ENCODE peak calls at places on chromosomes 7 and 10, in eight cellular contexts. One of them, this sample, is unnamed.

GRCh38 chr7:150980663-150981062 is 2.5 kb upstream of the KCNH2 start:
- DNase-seq in PC-9: no peak
- DNase-seq in upper lobe of left lung: no peak
- DNase-seq in HEK293T: no peak
- DNase-seq in dermis microvascular lymphatic vessel endothelial cell: no peak
- DNase-seq in activated effector memory CD4-positive, alpha-beta T cell treated with anti-CD3 and anti-CD28 coated beads, Interleukin-2, amount 50 U/mL, for 16 hours: no peak
- DNase-seq in activated naive CD4-positive, alpha-beta T cell treated with Interleukin-2 at 50 U/mL for 16 hours: no peak
- DNase-seq in RCC 7860: no peak
- DNase-seq in this sample: no peak

GRCh38 chr10:7438196-7438986 is 27.6 kb upstream of the SFMBT2 start:
- DNase-seq in PC-9: no peak
- DNase-seq in upper lobe of left lung: no peak
- DNase-seq in HEK293T: peak; percentile 40
- DNase-seq in dermis microvascular lymphatic vessel endothelial cell: no peak
- DNase-seq in activated effector memory CD4-positive, alpha-beta T cell treated with anti-CD3 and anti-CD28 coated beads, Interleukin-2, amount 50 U/mL, for 16 hours: no peak
- DNase-seq in activated naive CD4-positive, alpha-beta T cell treated with Interleukin-2 at 50 U/mL for 16 hours: no peak
- DNase-seq in RCC 7860: no peak
- DNase-seq in this sample: no peak

GRCh38 chr10:117551322-117552155 is 9.0 kb downstream of the EMX2 start:
- DNase-seq in PC-9: no peak
- DNase-seq in upper lobe of left lung: no peak
- DNase-seq in HEK293T: no peak
- DNase-seq in dermis microvascular lymphatic vessel endothelial cell: no peak
- DNase-seq in activated effector memory CD4-positive, alpha-beta T cell treated with anti-CD3 and anti-CD28 coated beads, Interleukin-2, amount 50 U/mL, for 16 hours: no peak
- DNase-seq in activated naive CD4-positive, alpha-beta T cell treated with Interleukin-2 at 50 U/mL for 16 hours: no peak
- DNase-seq in RCC 7860: no peak
- DNase-seq in this sample: no peak

GRCh38 chr7:80942261-80943041 is 23.6 kb upstream of the SEMA3C start:
- DNase-seq in PC-9: peak; percentile 81
- DNase-seq in upper lobe of left lung: peak; percentile 64
- DNase-seq in HEK293T: peak; percentile 45
- DNase-seq in dermis microvascular lymphatic vessel endothelial cell: peak; percentile 66
- DNase-seq in activated effector memory CD4-positive, alpha-beta T cell treated with anti-CD3 and anti-CD28 coated beads, Interleukin-2, amount 50 U/mL, for 16 hours: no peak
- DNase-seq in activated naive CD4-positive, alpha-beta T cell treated with Interleukin-2 at 50 U/mL for 16 hours: no peak
- DNase-seq in RCC 7860: peak; percentile 100
- DNase-seq in this sample: no peak

GRCh38 chr7:135321556-135321955 is 87.9 kb downstream of the STRA8 start:
- DNase-seq in PC-9: no peak
- DNase-seq in upper lobe of left lung: no peak
- DNase-seq in HEK293T: no peak
- DNase-seq in dermis microvascular lymphatic vessel endothelial cell: no peak
- DNase-seq in activated effector memory CD4-positive, alpha-beta T cell treated with anti-CD3 and anti-CD28 coated beads, Interleukin-2, amount 50 U/mL, for 16 hours: no peak
- DNase-seq in activated naive CD4-positive, alpha-beta T cell treated with Interleukin-2 at 50 U/mL for 16 hours: no peak
- DNase-seq in RCC 7860: no peak
- DNase-seq in this sample: no peak

GRCh38 chr7:81111781-81112540 is 193.1 kb upstream of the SEMA3C start:
- DNase-seq in PC-9: no peak
- DNase-seq in upper lobe of left lung: no peak
- DNase-seq in HEK293T: peak; percentile 37
- DNase-seq in dermis microvascular lymphatic vessel endothelial cell: no peak
- DNase-seq in activated effector memory CD4-positive, alpha-beta T cell treated with anti-CD3 and anti-CD28 coated beads, Interleukin-2, amount 50 U/mL, for 16 hours: no peak
- DNase-seq in activated naive CD4-positive, alpha-beta T cell treated with Interleukin-2 at 50 U/mL for 16 hours: no peak
- DNase-seq in RCC 7860: no peak
- DNase-seq in this sample: no peak

GRCh38 chr10:97701438-97702064 is 12.0 kb upstream of the MARVELD1 start:
- DNase-seq in PC-9: peak; percentile 29
- DNase-seq in upper lobe of left lung: peak; percentile 48
- DNase-seq in HEK293T: peak; percentile 89
- DNase-seq in dermis microvascular lymphatic vessel endothelial cell: peak; percentile 57
- DNase-seq in activated effector memory CD4-positive, alpha-beta T cell treated with anti-CD3 and anti-CD28 coated beads, Interleukin-2, amount 50 U/mL, for 16 hours: peak; percentile 68
- DNase-seq in activated naive CD4-positive, alpha-beta T cell treated with Interleukin-2 at 50 U/mL for 16 hours: peak; percentile 29
- DNase-seq in RCC 7860: peak; percentile 55
- DNase-seq in this sample: peak; percentile 65

GRCh38 chr7:149125864-149126661 is at the start of gene ZNF425:
- DNase-seq in PC-9: peak; percentile 97
- DNase-seq in upper lobe of left lung: peak; percentile 93
- DNase-seq in HEK293T: peak; percentile 98
- DNase-seq in dermis microvascular lymphatic vessel endothelial cell: peak; percentile 75
- DNase-seq in activated effector memory CD4-positive, alpha-beta T cell treated with anti-CD3 and anti-CD28 coated beads, Interleukin-2, amount 50 U/mL, for 16 hours: peak; percentile 99
- DNase-seq in activated naive CD4-positive, alpha-beta T cell treated with Interleukin-2 at 50 U/mL for 16 hours: peak; percentile 95
- DNase-seq in RCC 7860: peak; percentile 85
- DNase-seq in this sample: peak; percentile 90

GRCh38 chr7:100162874-100163533 is 4.5 kb upstream of the TRAPPC14 start:
- DNase-seq in PC-9: peak; percentile 78
- DNase-seq in upper lobe of left lung: no peak
- DNase-seq in HEK293T: no peak
- DNase-seq in dermis microvascular lymphatic vessel endothelial cell: no peak
- DNase-seq in activated effector memory CD4-positive, alpha-beta T cell treated with anti-CD3 and anti-CD28 coated beads, Interleukin-2, amount 50 U/mL, for 16 hours: no peak
- DNase-seq in activated naive CD4-positive, alpha-beta T cell treated with Interleukin-2 at 50 U/mL for 16 hours: no peak
- DNase-seq in RCC 7860: no peak
- DNase-seq in this sample: no peak

GRCh38 chr7:147607151-147607800 is 983.3 kb upstream of the C7orf33 start:
- DNase-seq in PC-9: no peak
- DNase-seq in upper lobe of left lung: no peak
- DNase-seq in HEK293T: no peak
- DNase-seq in dermis microvascular lymphatic vessel endothelial cell: no peak
- DNase-seq in activated effector memory CD4-positive, alpha-beta T cell treated with anti-CD3 and anti-CD28 coated beads, Interleukin-2, amount 50 U/mL, for 16 hours: no peak
- DNase-seq in activated naive CD4-positive, alpha-beta T cell treated with Interleukin-2 at 50 U/mL for 16 hours: no peak
- DNase-seq in RCC 7860: no peak
- DNase-seq in this sample: no peak

GRCh38 chr7:135508853-135509588 is 881 bp downstream of the CNOT4 start:
- DNase-seq in PC-9: no peak
- DNase-seq in upper lobe of left lung: peak; percentile 26
- DNase-seq in HEK293T: peak; percentile 49
- DNase-seq in dermis microvascular lymphatic vessel endothelial cell: no peak
- DNase-seq in activated effector memory CD4-positive, alpha-beta T cell treated with anti-CD3 and anti-CD28 coated beads, Interleukin-2, amount 50 U/mL, for 16 hours: peak; percentile 70
- DNase-seq in activated naive CD4-positive, alpha-beta T cell treated with Interleukin-2 at 50 U/mL for 16 hours: peak; percentile 21
- DNase-seq in RCC 7860: peak; percentile 26
- DNase-seq in this sample: peak; percentile 29

GRCh38 chr10:103181244-103181643 is 11.8 kb downstream of the NT5C2 start:
- DNase-seq in PC-9: no peak
- DNase-seq in upper lobe of left lung: no peak
- DNase-seq in HEK293T: no peak
- DNase-seq in dermis microvascular lymphatic vessel endothelial cell: peak; percentile 92
- DNase-seq in activated effector memory CD4-positive, alpha-beta T cell treated with anti-CD3 and anti-CD28 coated beads, Interleukin-2, amount 50 U/mL, for 16 hours: no peak
- DNase-seq in activated naive CD4-positive, alpha-beta T cell treated with Interleukin-2 at 50 U/mL for 16 hours: no peak
- DNase-seq in RCC 7860: no peak
- DNase-seq in this sample: no peak

GRCh38 chr10:99906470-99906869 is 103.3 kb downstream of the DNMBP start:
- DNase-seq in PC-9: peak; percentile 75
- DNase-seq in upper lobe of left lung: no peak
- DNase-seq in HEK293T: no peak
- DNase-seq in dermis microvascular lymphatic vessel endothelial cell: no peak
- DNase-seq in activated effector memory CD4-positive, alpha-beta T cell treated with anti-CD3 and anti-CD28 coated beads, Interleukin-2, amount 50 U/mL, for 16 hours: no peak
- DNase-seq in activated naive CD4-positive, alpha-beta T cell treated with Interleukin-2 at 50 U/mL for 16 hours: no peak
- DNase-seq in RCC 7860: peak; percentile 95
- DNase-seq in this sample: no peak

GRCh38 chr7:11434371-11434770 is 397.6 kb downstream of the THSD7A start:
- DNase-seq in PC-9: no peak
- DNase-seq in upper lobe of left lung: no peak
- DNase-seq in HEK293T: no peak
- DNase-seq in dermis microvascular lymphatic vessel endothelial cell: no peak
- DNase-seq in activated effector memory CD4-positive, alpha-beta T cell treated with anti-CD3 and anti-CD28 coated beads, Interleukin-2, amount 50 U/mL, for 16 hours: no peak
- DNase-seq in activated naive CD4-positive, alpha-beta T cell treated with Interleukin-2 at 50 U/mL for 16 hours: no peak
- DNase-seq in RCC 7860: no peak
- DNase-seq in this sample: no peak

GRCh38 chr7:94396044-94396443 is 1.3 kb downstream of the COL1A2 start:
- DNase-seq in PC-9: no peak
- DNase-seq in upper lobe of left lung: no peak
- DNase-seq in HEK293T: no peak
- DNase-seq in dermis microvascular lymphatic vessel endothelial cell: no peak
- DNase-seq in activated effector memory CD4-positive, alpha-beta T cell treated with anti-CD3 and anti-CD28 coated beads, Interleukin-2, amount 50 U/mL, for 16 hours: no peak
- DNase-seq in activated naive CD4-positive, alpha-beta T cell treated with Interleukin-2 at 50 U/mL for 16 hours: no peak
- DNase-seq in RCC 7860: no peak
- DNase-seq in this sample: no peak

GRCh38 chr7:32507416-32507815 is 12.1 kb downstream of the AVL9 start:
- DNase-seq in PC-9: no peak
- DNase-seq in upper lobe of left lung: no peak
- DNase-seq in HEK293T: no peak
- DNase-seq in dermis microvascular lymphatic vessel endothelial cell: no peak
- DNase-seq in activated effector memory CD4-positive, alpha-beta T cell treated with anti-CD3 and anti-CD28 coated beads, Interleukin-2, amount 50 U/mL, for 16 hours: no peak
- DNase-seq in activated naive CD4-positive, alpha-beta T cell treated with Interleukin-2 at 50 U/mL for 16 hours: no peak
- DNase-seq in RCC 7860: no peak
- DNase-seq in this sample: no peak

GRCh38 chr7:31910191-31910590 is 160.0 kb downstream of the PDE1C start:
- DNase-seq in PC-9: no peak
- DNase-seq in upper lobe of left lung: no peak
- DNase-seq in HEK293T: no peak
- DNase-seq in dermis microvascular lymphatic vessel endothelial cell: no peak
- DNase-seq in activated effector memory CD4-positive, alpha-beta T cell treated with anti-CD3 and anti-CD28 coated beads, Interleukin-2, amount 50 U/mL, for 16 hours: no peak
- DNase-seq in activated naive CD4-positive, alpha-beta T cell treated with Interleukin-2 at 50 U/mL for 16 hours: no peak
- DNase-seq in RCC 7860: no peak
- DNase-seq in this sample: no peak

GRCh38 chr7:151454306-151454705 is 14.4 kb upstream of the CRYGN start:
- DNase-seq in PC-9: no peak
- DNase-seq in upper lobe of left lung: no peak
- DNase-seq in HEK293T: no peak
- DNase-seq in dermis microvascular lymphatic vessel endothelial cell: no peak
- DNase-seq in activated effector memory CD4-positive, alpha-beta T cell treated with anti-CD3 and anti-CD28 coated beads, Interleukin-2, amount 50 U/mL, for 16 hours: peak; percentile 31
- DNase-seq in activated naive CD4-positive, alpha-beta T cell treated with Interleukin-2 at 50 U/mL for 16 hours: no peak
- DNase-seq in RCC 7860: no peak
- DNase-seq in this sample: no peak

GRCh38 chr7:16697507-16698199 is 51.7 kb downstream of the BZW2 start:
- DNase-seq in PC-9: no peak
- DNase-seq in upper lobe of left lung: no peak
- DNase-seq in HEK293T: no peak
- DNase-seq in dermis microvascular lymphatic vessel endothelial cell: no peak
- DNase-seq in activated effector memory CD4-positive, alpha-beta T cell treated with anti-CD3 and anti-CD28 coated beads, Interleukin-2, amount 50 U/mL, for 16 hours: no peak
- DNase-seq in activated naive CD4-positive, alpha-beta T cell treated with Interleukin-2 at 50 U/mL for 16 hours: no peak
- DNase-seq in RCC 7860: no peak
- DNase-seq in this sample: no peak

GRCh38 chr7:98722402-98722801 is 105.3 kb downstream of the NPTX2 start:
- DNase-seq in PC-9: no peak
- DNase-seq in upper lobe of left lung: no peak
- DNase-seq in HEK293T: no peak
- DNase-seq in dermis microvascular lymphatic vessel endothelial cell: no peak
- DNase-seq in activated effector memory CD4-positive, alpha-beta T cell treated with anti-CD3 and anti-CD28 coated beads, Interleukin-2, amount 50 U/mL, for 16 hours: no peak
- DNase-seq in activated naive CD4-positive, alpha-beta T cell treated with Interleukin-2 at 50 U/mL for 16 hours: no peak
- DNase-seq in RCC 7860: no peak
- DNase-seq in this sample: no peak

GRCh38 chr7:154698726-154699291 is 304.1 kb downstream of the PAXIP1 start:
- DNase-seq in PC-9: no peak
- DNase-seq in upper lobe of left lung: no peak
- DNase-seq in HEK293T: peak; percentile 78
- DNase-seq in dermis microvascular lymphatic vessel endothelial cell: no peak
- DNase-seq in activated effector memory CD4-positive, alpha-beta T cell treated with anti-CD3 and anti-CD28 coated beads, Interleukin-2, amount 50 U/mL, for 16 hours: no peak
- DNase-seq in activated naive CD4-positive, alpha-beta T cell treated with Interleukin-2 at 50 U/mL for 16 hours: no peak
- DNase-seq in RCC 7860: peak; percentile 52
- DNase-seq in this sample: peak; percentile 48

GRCh38 chr10:132611986-132612385 is 74.4 kb downstream of the INPP5A start:
- DNase-seq in PC-9: no peak
- DNase-seq in upper lobe of left lung: no peak
- DNase-seq in HEK293T: no peak
- DNase-seq in dermis microvascular lymphatic vessel endothelial cell: no peak
- DNase-seq in activated effector memory CD4-positive, alpha-beta T cell treated with anti-CD3 and anti-CD28 coated beads, Interleukin-2, amount 50 U/mL, for 16 hours: peak; percentile 62
- DNase-seq in activated naive CD4-positive, alpha-beta T cell treated with Interleukin-2 at 50 U/mL for 16 hours: peak; percentile 9
- DNase-seq in RCC 7860: no peak
- DNase-seq in this sample: no peak

GRCh38 chr7:21352540-21353387 is 75.1 kb upstream of the SP4 start:
- DNase-seq in PC-9: no peak
- DNase-seq in upper lobe of left lung: no peak
- DNase-seq in HEK293T: no peak
- DNase-seq in dermis microvascular lymphatic vessel endothelial cell: no peak
- DNase-seq in activated effector memory CD4-positive, alpha-beta T cell treated with anti-CD3 and anti-CD28 coated beads, Interleukin-2, amount 50 U/mL, for 16 hours: no peak
- DNase-seq in activated naive CD4-positive, alpha-beta T cell treated with Interleukin-2 at 50 U/mL for 16 hours: no peak
- DNase-seq in RCC 7860: no peak
- DNase-seq in this sample: no peak

GRCh38 chr10:30456262-30456661 is 22.3 kb downstream of the MAP3K8 start:
- DNase-seq in PC-9: no peak
- DNase-seq in upper lobe of left lung: peak; percentile 66
- DNase-seq in HEK293T: no peak
- DNase-seq in dermis microvascular lymphatic vessel endothelial cell: no peak
- DNase-seq in activated effector memory CD4-positive, alpha-beta T cell treated with anti-CD3 and anti-CD28 coated beads, Interleukin-2, amount 50 U/mL, for 16 hours: peak; percentile 69
- DNase-seq in activated naive CD4-positive, alpha-beta T cell treated with Interleukin-2 at 50 U/mL for 16 hours: peak; percentile 13
- DNase-seq in RCC 7860: no peak
- DNase-seq in this sample: no peak

GRCh38 chr7:30755384-30756154 is 3.6 kb downstream of the INMT start:
- DNase-seq in PC-9: no peak
- DNase-seq in upper lobe of left lung: no peak
- DNase-seq in HEK293T: no peak
- DNase-seq in dermis microvascular lymphatic vessel endothelial cell: no peak
- DNase-seq in activated effector memory CD4-positive, alpha-beta T cell treated with anti-CD3 and anti-CD28 coated beads, Interleukin-2, amount 50 U/mL, for 16 hours: no peak
- DNase-seq in activated naive CD4-positive, alpha-beta T cell treated with Interleukin-2 at 50 U/mL for 16 hours: no peak
- DNase-seq in RCC 7860: no peak
- DNase-seq in this sample: peak; percentile 54

GRCh38 chr7:41940760-41941343 is 238.0 kb upstream of the INHBA start:
- DNase-seq in PC-9: peak; percentile 61
- DNase-seq in upper lobe of left lung: peak; percentile 72
- DNase-seq in HEK293T: peak; percentile 74
- DNase-seq in dermis microvascular lymphatic vessel endothelial cell: peak; percentile 36
- DNase-seq in activated effector memory CD4-positive, alpha-beta T cell treated with anti-CD3 and anti-CD28 coated beads, Interleukin-2, amount 50 U/mL, for 16 hours: peak; percentile 78
- DNase-seq in activated naive CD4-positive, alpha-beta T cell treated with Interleukin-2 at 50 U/mL for 16 hours: peak; percentile 46
- DNase-seq in RCC 7860: peak; percentile 78
- DNase-seq in this sample: peak; percentile 89

GRCh38 chr7:15571303-15571878 is 9.6 kb upstream of the AGMO start:
- DNase-seq in PC-9: no peak
- DNase-seq in upper lobe of left lung: no peak
- DNase-seq in HEK293T: no peak
- DNase-seq in dermis microvascular lymphatic vessel endothelial cell: no peak
- DNase-seq in activated effector memory CD4-positive, alpha-beta T cell treated with anti-CD3 and anti-CD28 coated beads, Interleukin-2, amount 50 U/mL, for 16 hours: no peak
- DNase-seq in activated naive CD4-positive, alpha-beta T cell treated with Interleukin-2 at 50 U/mL for 16 hours: no peak
- DNase-seq in RCC 7860: no peak
- DNase-seq in this sample: no peak

GRCh38 chr10:43057831-43058340 is 19.0 kb upstream of the RET start:
- DNase-seq in PC-9: no peak
- DNase-seq in upper lobe of left lung: no peak
- DNase-seq in HEK293T: no peak
- DNase-seq in dermis microvascular lymphatic vessel endothelial cell: no peak
- DNase-seq in activated effector memory CD4-positive, alpha-beta T cell treated with anti-CD3 and anti-CD28 coated beads, Interleukin-2, amount 50 U/mL, for 16 hours: peak; percentile 45
- DNase-seq in activated naive CD4-positive, alpha-beta T cell treated with Interleukin-2 at 50 U/mL for 16 hours: no peak
- DNase-seq in RCC 7860: no peak
- DNase-seq in this sample: no peak

GRCh38 chr7:47481656-47482012 is 100.3 kb downstream of the TNS3 start:
- DNase-seq in PC-9: no peak
- DNase-seq in upper lobe of left lung: no peak
- DNase-seq in HEK293T: no peak
- DNase-seq in dermis microvascular lymphatic vessel endothelial cell: no peak
- DNase-seq in activated effector memory CD4-positive, alpha-beta T cell treated with anti-CD3 and anti-CD28 coated beads, Interleukin-2, amount 50 U/mL, for 16 hours: no peak
- DNase-seq in activated naive CD4-positive, alpha-beta T cell treated with Interleukin-2 at 50 U/mL for 16 hours: no peak
- DNase-seq in RCC 7860: no peak
- DNase-seq in this sample: no peak

GRCh38 chr7:1965579-1966294 is 267.0 kb downstream of the MAD1L1 start:
- DNase-seq in PC-9: no peak
- DNase-seq in upper lobe of left lung: no peak
- DNase-seq in HEK293T: no peak
- DNase-seq in dermis microvascular lymphatic vessel endothelial cell: no peak
- DNase-seq in activated effector memory CD4-positive, alpha-beta T cell treated with anti-CD3 and anti-CD28 coated beads, Interleukin-2, amount 50 U/mL, for 16 hours: no peak
- DNase-seq in activated naive CD4-positive, alpha-beta T cell treated with Interleukin-2 at 50 U/mL for 16 hours: no peak
- DNase-seq in RCC 7860: no peak
- DNase-seq in this sample: no peak

GRCh38 chr10:122344741-122345258 is 29.7 kb upstream of the PLEKHA1 start:
- DNase-seq in PC-9: no peak
- DNase-seq in upper lobe of left lung: no peak
- DNase-seq in HEK293T: no peak
- DNase-seq in dermis microvascular lymphatic vessel endothelial cell: no peak
- DNase-seq in activated effector memory CD4-positive, alpha-beta T cell treated with anti-CD3 and anti-CD28 coated beads, Interleukin-2, amount 50 U/mL, for 16 hours: no peak
- DNase-seq in activated naive CD4-positive, alpha-beta T cell treated with Interleukin-2 at 50 U/mL for 16 hours: no peak
- DNase-seq in RCC 7860: peak; percentile 91
- DNase-seq in this sample: no peak

GRCh38 chr7:41005381-41005901 is 697.4 kb downstream of the INHBA start:
- DNase-seq in PC-9: peak; percentile 23
- DNase-seq in upper lobe of left lung: no peak
- DNase-seq in HEK293T: no peak
- DNase-seq in dermis microvascular lymphatic vessel endothelial cell: no peak
- DNase-seq in activated effector memory CD4-positive, alpha-beta T cell treated with anti-CD3 and anti-CD28 coated beads, Interleukin-2, amount 50 U/mL, for 16 hours: no peak
- DNase-seq in activated naive CD4-positive, alpha-beta T cell treated with Interleukin-2 at 50 U/mL for 16 hours: no peak
- DNase-seq in RCC 7860: peak; percentile 81
- DNase-seq in this sample: no peak

GRCh38 chr7:380226-380550 is 90.2 kb downstream of the FOXL3 start:
- DNase-seq in PC-9: no peak
- DNase-seq in upper lobe of left lung: no peak
- DNase-seq in HEK293T: no peak
- DNase-seq in dermis microvascular lymphatic vessel endothelial cell: no peak
- DNase-seq in activated effector memory CD4-positive, alpha-beta T cell treated with anti-CD3 and anti-CD28 coated beads, Interleukin-2, amount 50 U/mL, for 16 hours: no peak
- DNase-seq in activated naive CD4-positive, alpha-beta T cell treated with Interleukin-2 at 50 U/mL for 16 hours: no peak
- DNase-seq in RCC 7860: no peak
- DNase-seq in this sample: no peak

GRCh38 chr7:47482013-47482761 is 99.7 kb downstream of the TNS3 start:
- DNase-seq in PC-9: peak; percentile 82
- DNase-seq in upper lobe of left lung: peak; percentile 63
- DNase-seq in HEK293T: no peak
- DNase-seq in dermis microvascular lymphatic vessel endothelial cell: no peak
- DNase-seq in activated effector memory CD4-positive, alpha-beta T cell treated with anti-CD3 and anti-CD28 coated beads, Interleukin-2, amount 50 U/mL, for 16 hours: no peak
- DNase-seq in activated naive CD4-positive, alpha-beta T cell treated with Interleukin-2 at 50 U/mL for 16 hours: no peak
- DNase-seq in RCC 7860: peak; percentile 98
- DNase-seq in this sample: no peak

This sample was measured in head of caudate nucleus.